ENCODE peak calls at places on chromosomes 13 and 19, in six cellular contexts. One of them, this sample, is unnamed.

GRCh38 chr13:20191311-20191901 is 1.3 kb downstream of the GJB2 start:
- DNase-seq in HepG2: no peak
- DNase-seq in HCT116: no peak
- DNase-seq in H1: no peak
- DNase-seq in NT2/D1: no peak
- DNase-seq in K562: no peak
- DNase-seq in this sample: no peak

GRCh38 chr13:48902421-48902820 is 73.3 kb upstream of the FNDC3A start:
- DNase-seq in H1: peak
- DNase-seq in HepG2: no peak
- DNase-seq in HCT116: no peak
- DNase-seq in K562: no peak
- DNase-seq in NT2/D1: no peak
- DNase-seq in this sample: no peak

GRCh38 chr19:8087876-8088275 is 35.3 kb downstream of the CCL25 start:
- DNase-seq in NT2/D1: no peak
- DNase-seq in K562: no peak
- DNase-seq in HepG2: no peak
- DNase-seq in HCT116: no peak
- DNase-seq in H1: no peak
- DNase-seq in this sample: no peak

GRCh38 chr19:3508771-3509535 is 2.8 kb downstream of the FZR1 start:
- DNase-seq in H1: no peak
- DNase-seq in HepG2: no peak
- DNase-seq in K562: peak
- DNase-seq in NT2/D1: no peak
- DNase-seq in HCT116: no peak
- DNase-seq in this sample: no peak

GRCh38 chr13:30463820-30464495 is 1.8 kb downstream of the HMGB1 start:
- DNase-seq in HepG2: peak
- DNase-seq in K562: peak
- DNase-seq in NT2/D1: no peak
- DNase-seq in H1: no peak
- DNase-seq in HCT116: no peak
- DNase-seq in this sample: no peak

GRCh38 chr13:41257535-41257934 is 5.8 kb downstream of the MTRF1 start:
- DNase-seq in H1: no peak
- DNase-seq in HCT116: no peak
- DNase-seq in HepG2: peak
- DNase-seq in K562: no peak
- DNase-seq in NT2/D1: no peak
- DNase-seq in this sample: no peak

GRCh38 chr13:104389722-104390121 is 1323.5 kb upstream of the SLC10A2 start:
- DNase-seq in HCT116: no peak
- DNase-seq in HepG2: peak
- DNase-seq in H1: no peak
- DNase-seq in K562: no peak
- DNase-seq in NT2/D1: no peak
- DNase-seq in this sample: no peak

GRCh38 chr13:75492389-75492788 is 10.4 kb upstream of the TBC1D4 start:
- DNase-seq in NT2/D1: no peak
- DNase-seq in K562: no peak
- DNase-seq in H1: no peak
- DNase-seq in HCT116: no peak
- DNase-seq in HepG2: no peak
- DNase-seq in this sample: no peak

GRCh38 chr13:75402787-75403186 is 79.2 kb downstream of the TBC1D4 start:
- DNase-seq in HCT116: no peak
- DNase-seq in NT2/D1: no peak
- DNase-seq in HepG2: peak
- DNase-seq in K562: no peak
- DNase-seq in H1: no peak
- DNase-seq in this sample: no peak

GRCh38 chr19:34963531-34964406 is at the start of gene ZNF792:
- DNase-seq in HCT116: peak
- DNase-seq in H1: peak
- DNase-seq in NT2/D1: peak
- DNase-seq in K562: peak
- DNase-seq in HepG2: peak
- DNase-seq in this sample: no peak

GRCh38 chr13:94209110-94209509 is 270.4 kb downstream of the DCT start:
- DNase-seq in HCT116: no peak
- DNase-seq in H1: no peak
- DNase-seq in K562: no peak
- DNase-seq in NT2/D1: no peak
- DNase-seq in HepG2: no peak
- DNase-seq in this sample: no peak

GRCh38 chr19:3208317-3209207 is 15.9 kb upstream of the CELF5 start:
- DNase-seq in K562: no peak
- DNase-seq in NT2/D1: no peak
- DNase-seq in HepG2: no peak
- DNase-seq in HCT116: no peak
- DNase-seq in H1: no peak
- DNase-seq in this sample: no peak

GRCh38 chr13:21100994-21101757 is 39.8 kb upstream of the LATS2 start:
- DNase-seq in H1: no peak
- DNase-seq in HepG2: peak
- DNase-seq in K562: no peak
- DNase-seq in NT2/D1: no peak
- DNase-seq in HCT116: no peak
- DNase-seq in this sample: no peak

GRCh38 chr19:44401108-44401786 is at the start of gene ZNF285:
- DNase-seq in HepG2: peak
- DNase-seq in NT2/D1: peak
- DNase-seq in HCT116: no peak
- DNase-seq in H1: peak
- DNase-seq in K562: peak
- DNase-seq in this sample: peak

GRCh38 chr19:45303269-45304060 is 19.2 kb downstream of the CKM start:
- DNase-seq in H1: no peak
- DNase-seq in NT2/D1: no peak
- DNase-seq in HCT116: no peak
- DNase-seq in K562: no peak
- DNase-seq in HepG2: no peak
- DNase-seq in this sample: no peak

GRCh38 chr19:48249502-48250014 is 6.2 kb downstream of the CARD8 start:
- DNase-seq in NT2/D1: no peak
- DNase-seq in H1: no peak
- DNase-seq in HCT116: no peak
- DNase-seq in K562: peak
- DNase-seq in HepG2: no peak
- DNase-seq in this sample: peak

GRCh38 chr13:49579501-49579900 is 5.9 kb downstream of the RCBTB1 start:
- DNase-seq in NT2/D1: no peak
- DNase-seq in HCT116: no peak
- DNase-seq in H1: no peak
- DNase-seq in HepG2: no peak
- DNase-seq in K562: no peak
- DNase-seq in this sample: no peak

GRCh38 chr13:113964251-113964995 is 9.5 kb downstream of the C13orf46 start:
- DNase-seq in HCT116: no peak
- DNase-seq in K562: no peak
- DNase-seq in H1: no peak
- DNase-seq in HepG2: no peak
- DNase-seq in NT2/D1: no peak
- DNase-seq in this sample: no peak

GRCh38 chr13:94617389-94618000 is 15.8 kb downstream of the GPR180 start:
- DNase-seq in H1: no peak
- DNase-seq in HepG2: peak
- DNase-seq in HCT116: no peak
- DNase-seq in K562: peak
- DNase-seq in NT2/D1: no peak
- DNase-seq in this sample: no peak

GRCh38 chr13:53028637-53029121 is at the start of gene OLFM4:
- DNase-seq in NT2/D1: no peak
- DNase-seq in HCT116: no peak
- DNase-seq in HepG2: no peak
- DNase-seq in K562: no peak
- DNase-seq in H1: no peak
- DNase-seq in this sample: no peak

GRCh38 chr19:6108721-6109633 is 1.3 kb downstream of the RFX2 start:
- DNase-seq in H1: no peak
- DNase-seq in HCT116: no peak
- DNase-seq in NT2/D1: no peak
- DNase-seq in HepG2: no peak
- DNase-seq in K562: peak
- DNase-seq in this sample: no peak

GRCh38 chr19:40457953-40458596 is 7.5 kb downstream of the BLVRB start:
- DNase-seq in NT2/D1: no peak
- DNase-seq in HepG2: no peak
- DNase-seq in K562: no peak
- DNase-seq in HCT116: no peak
- DNase-seq in H1: no peak
- DNase-seq in this sample: no peak
- TF ChIP-seq ZNF274 in NT2/D1: no peak
- TF ChIP-seq ZNF274 in HepG2: no peak
- TF ChIP-seq ZNF274 in K562: no peak
- TF ChIP-seq ZNF274 in HCT116: no peak
- TF ChIP-seq ZNF274 in H1: no peak
- TF ChIP-seq ZNF274 in this sample: no peak

DNA sequence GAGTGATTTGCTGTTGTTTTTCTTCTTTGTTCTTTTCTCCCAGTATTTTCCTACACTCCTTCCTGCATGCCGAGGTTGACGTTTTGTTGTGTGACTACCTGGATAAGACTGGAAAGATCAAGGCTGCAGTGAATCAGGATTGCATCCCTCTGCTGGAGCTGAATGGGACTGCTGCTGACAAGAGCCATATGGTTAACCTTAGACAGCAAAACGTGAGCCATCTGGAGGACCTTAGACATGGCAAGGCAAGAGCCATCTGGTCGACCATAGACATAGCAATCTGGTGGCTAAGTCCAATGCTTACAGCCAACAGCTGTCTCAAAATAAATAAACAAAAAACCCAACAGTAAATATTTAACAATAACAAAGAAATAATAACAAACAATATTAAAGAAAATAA is 42.6 kb upstream of the ZNF91 start:
- DNase-seq in K562: no peak
- DNase-seq in HepG2: no peak
- DNase-seq in H1: no peak
- DNase-seq in HCT116: no peak
- DNase-seq in NT2/D1: no peak
- DNase-seq in this sample: no peak
- TF ChIP-seq ZNF274 in K562: no peak
- TF ChIP-seq ZNF274 in HepG2: no peak
- TF ChIP-seq ZNF274 in H1: no peak
- TF ChIP-seq ZNF274 in HCT116: no peak
- TF ChIP-seq ZNF274 in NT2/D1: no peak
- TF ChIP-seq ZNF274 in this sample: no peak

GRCh38 chr19:17997969-17998826 is 9.8 kb upstream of the ARRDC2 start:
- DNase-seq in HepG2: peak
- DNase-seq in NT2/D1: no peak
- DNase-seq in K562: peak
- DNase-seq in H1: no peak
- DNase-seq in HCT116: peak
- DNase-seq in this sample: no peak
- TF ChIP-seq ZNF274 in HepG2: no peak
- TF ChIP-seq ZNF274 in NT2/D1: no peak
- TF ChIP-seq ZNF274 in K562: no peak
- TF ChIP-seq ZNF274 in H1: no peak
- TF ChIP-seq ZNF274 in HCT116: no peak
- TF ChIP-seq ZNF274 in this sample: no peak

DNA sequence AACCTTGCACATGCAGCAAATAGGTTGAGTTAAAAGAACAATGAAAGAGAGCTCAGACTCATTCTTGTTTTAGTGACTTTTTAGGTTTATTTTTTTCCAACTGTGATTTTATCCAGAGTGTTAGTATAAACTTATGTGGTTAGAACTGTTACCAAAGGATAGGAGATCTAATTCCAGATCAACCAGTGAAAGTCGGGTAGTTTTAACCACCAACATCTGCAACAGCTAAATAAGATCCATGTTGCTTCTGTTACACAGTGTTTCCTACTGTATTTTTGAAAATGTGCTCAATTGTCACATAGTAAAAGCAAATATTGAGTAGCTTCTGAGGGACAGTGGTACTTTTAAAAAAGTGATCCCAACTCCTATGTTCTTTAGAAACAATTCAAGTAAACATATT is 53.9 kb upstream of the ARGLU1 start:
- DNase-seq in HCT116: no peak
- DNase-seq in HepG2: no peak
- DNase-seq in K562: no peak
- DNase-seq in H1: no peak
- DNase-seq in NT2/D1: no peak
- DNase-seq in this sample: no peak
- TF ChIP-seq ZNF274 in HCT116: no peak
- TF ChIP-seq ZNF274 in HepG2: no peak
- TF ChIP-seq ZNF274 in K562: no peak
- TF ChIP-seq ZNF274 in H1: no peak
- TF ChIP-seq ZNF274 in NT2/D1: no peak
- TF ChIP-seq ZNF274 in this sample: no peak

GRCh38 chr13:112250788-112251445 is 125.2 kb upstream of the SPACA7 start:
- DNase-seq in HepG2: no peak
- DNase-seq in HCT116: no peak
- DNase-seq in NT2/D1: no peak
- DNase-seq in K562: no peak
- DNase-seq in H1: no peak
- DNase-seq in this sample: no peak
- TF ChIP-seq ZNF274 in HepG2: no peak
- TF ChIP-seq ZNF274 in HCT116: no peak
- TF ChIP-seq ZNF274 in NT2/D1: no peak
- TF ChIP-seq ZNF274 in K562: no peak
- TF ChIP-seq ZNF274 in H1: no peak
- TF ChIP-seq ZNF274 in this sample: no peak

GRCh38 chr13:110881811-110882210 is 33.1 kb downstream of the ANKRD10 start:
- DNase-seq in HCT116: no peak
- DNase-seq in K562: no peak
- DNase-seq in NT2/D1: no peak
- DNase-seq in H1: no peak
- DNase-seq in HepG2: no peak
- DNase-seq in this sample: no peak

GRCh38 chr13:110877737-110878136 is 37.1 kb downstream of the ANKRD10 start:
- DNase-seq in HCT116: no peak
- DNase-seq in K562: no peak
- DNase-seq in NT2/D1: no peak
- DNase-seq in HepG2: no peak
- DNase-seq in H1: no peak
- DNase-seq in this sample: no peak

GRCh38 chr13:110880627-110881026 is 34.2 kb downstream of the ANKRD10 start:
- DNase-seq in NT2/D1: no peak
- DNase-seq in H1: no peak
- DNase-seq in HCT116: no peak
- DNase-seq in K562: no peak
- DNase-seq in HepG2: no peak
- DNase-seq in this sample: no peak

GRCh38 chr13:110882228-110882627 is 32.6 kb downstream of the ANKRD10 start:
- DNase-seq in HCT116: no peak
- DNase-seq in H1: no peak
- DNase-seq in HepG2: no peak
- DNase-seq in K562: no peak
- DNase-seq in NT2/D1: no peak
- DNase-seq in this sample: no peak

GRCh38 chr13:110879482-110879881 is 35.4 kb downstream of the ANKRD10 start:
- DNase-seq in NT2/D1: no peak
- DNase-seq in K562: no peak
- DNase-seq in H1: no peak
- DNase-seq in HepG2: no peak
- DNase-seq in HCT116: no peak
- DNase-seq in this sample: no peak
- TF ChIP-seq ZNF274 in NT2/D1: no peak
- TF ChIP-seq ZNF274 in K562: no peak
- TF ChIP-seq ZNF274 in H1: no peak
- TF ChIP-seq ZNF274 in HepG2: no peak
- TF ChIP-seq ZNF274 in HCT116: no peak
- TF ChIP-seq ZNF274 in this sample: no peak